ENCODE peak calls at places on chromosomes 5 and 9, in six cellular contexts. N is psoas muscle, W is AG10803, A is uterus, V is dorsolateral prefrontal cortex, K is foreskin fibroblast. L is an unnamed sample.
A peak's percentile ranks its signal among the peaks of the same experiment; 100 is the strongest.

GRCh38 chr5:159511570-159511969 is 181.3 kb upstream of the IL12B start:
- DNase-seq in N (no peak), W (peak; percentile 22), A (no peak), V (no peak), K (peak; percentile 28), L (no peak)

GRCh38 chr5:37774912-37775483 is 64.8 kb downstream of the GDNF start:
- DNase-seq in N (no peak), W (peak; percentile 58), A (no peak), V (no peak), K (peak; percentile 74), L (no peak)

GRCh38 chr5:146722361-146722779 is 156.2 kb downstream of the PPP2R2B start:
- DNase-seq in N (no peak), W (no peak), A (no peak), V (no peak), K (no peak), L (no peak)

GRCh38 chr5:62273691-62274090 is 32.3 kb upstream of the KIF2A start:
- DNase-seq in N (no peak), W (no peak), A (no peak), V (no peak), K (no peak), L (no peak)

GRCh38 chr5:148880197-148880596 is 53.8 kb downstream of the ADRB2 start:
- DNase-seq in N (no peak), W (no peak), A (no peak), V (no peak), K (no peak), L (no peak)

GRCh38 chr5:102807878-102808502 is 52.9 kb downstream of the PAM start:
- DNase-seq in N (no peak), W (peak; percentile 46), A (no peak), V (no peak), K (peak; percentile 39), L (no peak)

GRCh38 chr5:160133071-160133917 is 14.0 kb upstream of the PWWP2A start:
- DNase-seq in N (peak; percentile 43), W (peak; percentile 54), A (peak; percentile 27), V (no peak), K (peak; percentile 42), L (no peak)

GRCh38 chr9:78677326-78677725 is 380.4 kb downstream of the PSAT1 start:
- DNase-seq in N (no peak), W (peak; percentile 68), A (no peak), V (no peak), K (peak; percentile 57), L (no peak)

GRCh38 chr5:159051431-159052281 is 48.1 kb downstream of the EBF1 start:
- DNase-seq in N (peak; percentile 52), W (peak; percentile 47), A (peak; percentile 48), V (peak; percentile 38), K (peak; percentile 61), L (no peak)

GRCh38 chr5:68999181-68999580 is 94.6 kb upstream of the SLC30A5 start:
- DNase-seq in N (no peak), W (peak; percentile 18), A (no peak), V (no peak), K (no peak), L (no peak)

GRCh38 chr9:90546200-90546599 is 96.4 kb downstream of the DIRAS2 start:
- DNase-seq in N (no peak), W (peak; percentile 78), A (no peak), V (peak; percentile 37), K (peak; percentile 2), L (no peak)

GRCh38 chr5:171250738-171251137 is 58.3 kb upstream of the TLX3 start:
- DNase-seq in N (no peak), W (no peak), A (no peak), V (no peak), K (no peak), L (no peak)

GRCh38 chr5:109611505-109611904 is 78.2 kb upstream of the MAN2A1 start:
- DNase-seq in N (no peak), W (no peak), A (no peak), V (no peak), K (no peak), L (no peak)

GRCh38 chr9:13952906-13953305 is 361.0 kb downstream of the NFIB start:
- DNase-seq in N (no peak), W (no peak), A (no peak), V (no peak), K (no peak), L (no peak)

GRCh38 chr5:175695161-175696126 is 37.6 kb downstream of the HRH2 start:
- DNase-seq in N (no peak), W (no peak), A (no peak), V (no peak), K (no peak), L (no peak)

GRCh38 chr9:6845881-6846280 is 88.1 kb downstream of the KDM4C start:
- DNase-seq in N (no peak), W (peak; percentile 9), A (no peak), V (no peak), K (no peak), L (no peak)

GRCh38 chr9:20568406-20568805 is 53.9 kb downstream of the MLLT3 start:
- DNase-seq in N (no peak), W (no peak), A (no peak), V (no peak), K (no peak), L (no peak)

GRCh38 chr5:138972230-138972629 is 97.1 kb upstream of the LRRTM2 start:
- DNase-seq in N (no peak), W (peak; percentile 90), A (no peak), V (no peak), K (peak; percentile 70), L (no peak)

GRCh38 chr9:114153761-114154596 is 1.4 kb upstream of the COL27A1 start:
- DNase-seq in N (no peak), W (no peak), A (no peak), V (no peak), K (peak; percentile 52), L (no peak)

GRCh38 chr9:96160168-96160567 is 141.8 kb downstream of the HSD17B3 start:
- DNase-seq in N (no peak), W (no peak), A (no peak), V (no peak), K (no peak), L (no peak)

GRCh38 chr9:71285191-71285656 is 163.8 kb upstream of the TRPM3 start:
- DNase-seq in N (no peak), W (peak; percentile 71), A (no peak), V (peak; percentile 50), K (peak; percentile 79), L (no peak)

GRCh38 chr9:127742435-127743088 is 7.5 kb upstream of the TOR2A start:
- DNase-seq in N (peak; percentile 67), W (peak; percentile 67), A (peak; percentile 62), V (no peak), K (peak; percentile 93), L (no peak)
- TF ChIP-seq CTCF in N (no peak), W (no peak), A (no peak), V (no peak), K (no peak), L (no peak)

DNA sequence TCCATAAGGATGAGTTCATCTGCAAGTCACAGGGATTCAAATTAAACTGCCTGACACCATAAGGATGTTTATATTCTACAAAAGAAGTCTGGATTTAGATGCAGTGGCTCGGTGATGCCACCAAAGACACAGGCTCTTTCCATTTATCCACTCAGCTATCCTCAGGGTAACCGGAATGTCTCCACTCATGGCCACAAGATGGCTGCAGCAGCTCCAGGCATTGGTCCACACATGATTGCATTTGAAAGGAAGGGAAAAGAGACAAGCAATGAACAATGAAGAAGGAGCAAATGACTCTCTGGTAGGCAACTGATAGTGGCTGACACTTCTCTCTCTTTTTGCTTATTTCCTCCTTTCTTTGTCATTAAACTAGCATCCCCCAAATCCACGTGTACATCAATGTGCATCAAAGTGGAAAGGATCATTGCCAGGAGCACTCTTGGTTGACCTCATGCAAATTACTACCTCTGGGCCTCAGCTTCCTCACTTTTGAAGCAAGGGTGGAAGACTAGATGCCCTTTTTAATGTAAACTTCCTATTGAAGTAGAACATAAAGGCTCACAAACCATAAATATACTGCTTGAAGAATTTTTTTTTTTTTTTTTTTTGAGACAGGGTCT is 7.2 kb upstream of the SNX30 start:
- DNase-seq in N (no peak), W (no peak), A (no peak), V (no peak), K (peak; percentile 23), L (no peak)
- TF ChIP-seq CTCF in N (no peak), W (peak; percentile 20), A (no peak), V (no peak), K (peak; percentile 15), L (no peak)

DNA sequence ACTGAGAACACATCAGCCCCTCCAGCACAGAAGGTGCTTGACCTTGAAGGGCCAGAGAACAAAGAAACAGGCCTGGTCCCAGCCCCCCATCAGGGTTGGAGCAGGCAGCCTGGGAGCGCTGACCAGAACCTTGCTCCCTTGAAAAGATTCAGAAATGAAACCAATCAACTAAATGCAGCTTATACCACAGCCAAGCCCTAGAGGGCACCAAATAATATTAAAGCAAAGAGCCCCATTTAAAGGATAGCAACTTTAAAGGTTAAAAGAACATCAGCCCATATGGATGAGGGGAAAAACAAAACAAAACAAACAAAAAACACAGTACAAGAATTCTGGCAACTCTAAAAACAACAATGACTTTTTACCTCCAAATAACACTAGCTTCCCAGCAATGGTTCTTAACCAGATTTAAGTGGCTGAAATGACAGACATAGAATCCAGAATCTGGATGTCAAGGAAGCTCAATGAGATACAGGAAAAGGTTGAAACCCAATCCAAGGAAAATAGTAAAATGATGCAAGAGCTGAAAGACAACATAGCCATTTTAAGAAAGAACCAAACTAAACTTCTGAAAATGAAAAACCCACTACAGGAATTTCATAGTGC is 471.9 kb downstream of the MTRR start:
- DNase-seq in N (no peak), W (peak; percentile 11), A (no peak), V (no peak), K (peak; percentile 62), L (no peak)
- TF ChIP-seq CTCF in N (peak; percentile 31), W (peak; percentile 51), A (no peak), V (peak; percentile 63), K (peak; percentile 53), L (peak; percentile 69)

DNA sequence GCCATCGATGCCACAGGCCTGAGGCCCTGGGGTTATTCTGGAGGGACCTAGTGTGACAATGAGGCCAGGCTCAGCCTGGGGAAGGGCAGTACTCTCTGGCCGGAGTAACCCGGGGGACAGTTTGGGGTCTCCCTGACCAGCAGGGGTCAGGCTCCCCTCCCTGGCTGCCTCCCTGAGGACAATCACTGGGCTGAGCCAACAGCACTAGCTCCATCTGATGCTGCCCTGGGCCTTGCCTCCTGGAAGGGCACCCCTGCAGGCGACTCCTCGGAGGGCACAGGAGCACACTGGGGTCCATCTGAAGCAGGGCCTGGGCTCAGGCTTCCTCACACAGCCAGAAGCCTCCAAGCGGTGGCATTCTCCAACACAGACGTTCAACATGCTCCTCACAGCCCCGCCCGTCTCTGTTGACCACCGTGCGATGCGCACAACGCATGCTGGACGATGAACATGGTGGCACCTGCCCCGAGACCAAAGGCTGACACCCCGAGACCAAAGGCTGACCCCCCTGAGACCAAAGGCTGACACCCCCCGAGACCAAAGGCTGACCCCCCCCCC is 68.3 kb downstream of the ADAMTS2 start:
- DNase-seq in N (peak; percentile 14), W (no peak), A (peak; percentile 41), V (no peak), K (no peak), L (no peak)
- TF ChIP-seq CTCF in N (no peak), W (peak; percentile 6), A (no peak), V (no peak), K (no peak), L (no peak)

L was measured in osteocyte.